ENCODE peak calls at places on chromosome 12, in nine cellular contexts. One of them, this sample, is unnamed.

GRCh38 chr12:116635487-116635886 is 76.3 kb downstream of the MAP1LC3B2 start:
- DNase-seq in A549: no peak
- DNase-seq in SK-N-SH: no peak
- DNase-seq in sigmoid colon: no peak
- DNase-seq in tibial nerve: no peak
- DNase-seq in stomach: no peak
- DNase-seq in ovary: no peak
- DNase-seq in esophagus muscularis mucosa: no peak
- DNase-seq in GM12878: no peak
- DNase-seq in this sample: peak; percentile 16

GRCh38 chr12:66011731-66012130 is 118.8 kb downstream of the LLPH start:
- DNase-seq in A549: no peak
- DNase-seq in SK-N-SH: no peak
- DNase-seq in sigmoid colon: no peak
- DNase-seq in tibial nerve: no peak
- DNase-seq in stomach: no peak
- DNase-seq in ovary: no peak
- DNase-seq in esophagus muscularis mucosa: no peak
- DNase-seq in GM12878: no peak
- DNase-seq in this sample: no peak

GRCh38 chr12:9911708-9912107 is 20.5 kb downstream of the CLEC2A start:
- DNase-seq in A549: no peak
- DNase-seq in SK-N-SH: no peak
- DNase-seq in sigmoid colon: no peak
- DNase-seq in tibial nerve: no peak
- DNase-seq in stomach: no peak
- DNase-seq in ovary: no peak
- DNase-seq in esophagus muscularis mucosa: no peak
- DNase-seq in GM12878: no peak
- DNase-seq in this sample: no peak

GRCh38 chr12:131104464-131105350 is 151.0 kb downstream of the ADGRD1 start:
- DNase-seq in A549: peak; percentile 82
- DNase-seq in SK-N-SH: peak; percentile 92
- DNase-seq in sigmoid colon: peak; percentile 91
- DNase-seq in tibial nerve: peak; percentile 89
- DNase-seq in stomach: peak; percentile 87
- DNase-seq in ovary: peak; percentile 93
- DNase-seq in esophagus muscularis mucosa: no peak
- DNase-seq in GM12878: no peak
- DNase-seq in this sample: peak; percentile 87

GRCh38 chr12:31234955-31235867 is 90.7 kb downstream of the SINHCAF start:
- DNase-seq in A549: peak; percentile 58
- DNase-seq in SK-N-SH: peak; percentile 68
- DNase-seq in sigmoid colon: no peak
- DNase-seq in tibial nerve: no peak
- DNase-seq in stomach: peak; percentile 56
- DNase-seq in ovary: no peak
- DNase-seq in esophagus muscularis mucosa: peak; percentile 79
- DNase-seq in GM12878: no peak
- DNase-seq in this sample: peak; percentile 21

GRCh38 chr12:6696690-6697583 is 3.7 kb downstream of the PIANP start:
- DNase-seq in A549: no peak
- DNase-seq in SK-N-SH: no peak
- DNase-seq in sigmoid colon: no peak
- DNase-seq in tibial nerve: no peak
- DNase-seq in stomach: no peak
- DNase-seq in ovary: no peak
- DNase-seq in esophagus muscularis mucosa: no peak
- DNase-seq in GM12878: peak; percentile 42
- DNase-seq in this sample: no peak

GRCh38 chr12:113174461-113175384 is 10.6 kb downstream of the DDX54 start:
- DNase-seq in A549: peak; percentile 68
- DNase-seq in SK-N-SH: peak; percentile 91
- DNase-seq in sigmoid colon: no peak
- DNase-seq in tibial nerve: peak; percentile 73
- DNase-seq in stomach: peak; percentile 79
- DNase-seq in ovary: peak; percentile 85
- DNase-seq in esophagus muscularis mucosa: no peak
- DNase-seq in GM12878: no peak
- DNase-seq in this sample: peak; percentile 78

GRCh38 chr12:124390442-124391116 is 95.7 kb downstream of the RFLNA start:
- DNase-seq in A549: peak; percentile 78
- DNase-seq in SK-N-SH: no peak
- DNase-seq in sigmoid colon: peak; percentile 89
- DNase-seq in tibial nerve: no peak
- DNase-seq in stomach: peak; percentile 59
- DNase-seq in ovary: peak; percentile 61
- DNase-seq in esophagus muscularis mucosa: no peak
- DNase-seq in GM12878: peak; percentile 23
- DNase-seq in this sample: peak; percentile 63

DNA sequence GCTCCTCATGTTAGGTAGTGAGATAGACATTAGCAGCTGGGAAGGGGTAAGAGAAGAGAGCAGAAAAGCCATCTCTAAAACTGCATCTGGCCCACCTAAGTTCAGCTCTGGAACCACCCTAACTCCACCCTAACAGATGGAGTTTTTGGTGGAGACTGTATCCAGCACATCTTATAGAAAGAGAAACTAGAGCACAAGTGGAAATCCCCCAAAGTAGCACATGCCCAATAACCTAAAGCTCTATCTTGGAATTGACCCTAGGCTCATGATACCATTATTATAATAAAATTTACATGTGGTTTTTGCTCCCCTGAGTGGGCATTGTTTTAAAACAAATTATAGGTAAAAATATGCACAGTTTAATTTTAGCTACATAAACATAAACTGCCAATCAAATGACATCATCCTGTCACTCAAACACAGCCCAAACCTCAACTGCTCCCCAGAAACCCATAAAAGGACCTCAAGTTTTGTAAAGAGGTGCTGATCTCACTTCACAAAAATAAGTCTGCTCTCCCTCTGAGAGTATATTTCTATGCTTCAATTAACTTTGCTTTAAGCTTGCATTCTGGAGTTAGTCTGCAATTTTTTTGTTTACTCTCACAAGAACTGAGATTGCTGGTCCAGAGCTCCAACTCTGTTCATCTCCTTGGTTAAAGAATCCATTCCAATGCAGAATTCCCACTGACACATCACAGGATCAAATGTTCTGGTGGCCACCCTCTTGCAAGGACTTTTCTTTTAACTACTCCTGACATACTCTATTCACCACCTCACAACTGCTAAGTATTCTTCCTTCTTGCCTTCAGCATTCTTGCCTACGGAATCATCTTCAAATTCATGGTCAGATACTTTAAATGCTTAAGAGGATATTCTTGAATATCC is 206.6 kb downstream of the PIK3C2G start:
- DNase-seq in A549: no peak
- DNase-seq in SK-N-SH: no peak
- DNase-seq in sigmoid colon: no peak
- DNase-seq in tibial nerve: no peak
- DNase-seq in stomach: no peak
- DNase-seq in ovary: no peak
- DNase-seq in esophagus muscularis mucosa: no peak
- DNase-seq in GM12878: no peak
- DNase-seq in this sample: no peak
- TF ChIP-seq EP300 in A549: no peak
- TF ChIP-seq EP300 in SK-N-SH: no peak
- TF ChIP-seq EP300 in sigmoid colon: no peak
- TF ChIP-seq EP300 in tibial nerve: no peak
- TF ChIP-seq EP300 in stomach: no peak
- TF ChIP-seq EP300 in ovary: no peak
- TF ChIP-seq EP300 in esophagus muscularis mucosa: no peak
- TF ChIP-seq EP300 in GM12878: no peak
- TF ChIP-seq EP300 in this sample: no peak

GRCh38 chr12:59155448-59155847 is 235.1 kb upstream of the LRIG3 start:
- DNase-seq in A549: no peak
- DNase-seq in SK-N-SH: no peak
- DNase-seq in sigmoid colon: no peak
- DNase-seq in tibial nerve: no peak
- DNase-seq in stomach: no peak
- DNase-seq in ovary: no peak
- DNase-seq in esophagus muscularis mucosa: no peak
- DNase-seq in GM12878: no peak
- DNase-seq in this sample: no peak

GRCh38 chr12:59151243-59151642 is 230.9 kb upstream of the LRIG3 start:
- DNase-seq in A549: no peak
- DNase-seq in SK-N-SH: no peak
- DNase-seq in sigmoid colon: no peak
- DNase-seq in tibial nerve: no peak
- DNase-seq in stomach: no peak
- DNase-seq in ovary: no peak
- DNase-seq in esophagus muscularis mucosa: no peak
- DNase-seq in GM12878: no peak
- DNase-seq in this sample: no peak

GRCh38 chr12:59149995-59150642 is 229.8 kb upstream of the LRIG3 start:
- DNase-seq in A549: peak; percentile 86
- DNase-seq in SK-N-SH: peak; percentile 31
- DNase-seq in sigmoid colon: no peak
- DNase-seq in tibial nerve: no peak
- DNase-seq in stomach: no peak
- DNase-seq in ovary: no peak
- DNase-seq in esophagus muscularis mucosa: no peak
- DNase-seq in GM12878: peak; percentile 21
- DNase-seq in this sample: no peak
- H3K4me3 ChIP-seq in A549: no peak overlapping the region
- H3K4me3 ChIP-seq in SK-N-SH: no peak overlapping the region
- H3K4me3 ChIP-seq in sigmoid colon: no peak overlapping the region
- H3K4me3 ChIP-seq in tibial nerve: no peak overlapping the region
- H3K4me3 ChIP-seq in stomach: no peak overlapping the region
- H3K4me3 ChIP-seq in ovary: no peak overlapping the region
- H3K4me3 ChIP-seq in esophagus muscularis mucosa: no peak overlapping the region
- H3K4me3 ChIP-seq in GM12878: no peak overlapping the region
- H3K4me3 ChIP-seq in this sample: no peak overlapping the region

GRCh38 chr12:4032906-4033628 is 159.9 kb upstream of the PARP11 start:
- DNase-seq in A549: no peak
- DNase-seq in SK-N-SH: no peak
- DNase-seq in sigmoid colon: no peak
- DNase-seq in tibial nerve: no peak
- DNase-seq in stomach: no peak
- DNase-seq in ovary: no peak
- DNase-seq in esophagus muscularis mucosa: no peak
- DNase-seq in GM12878: no peak
- DNase-seq in this sample: no peak
- H3K27ac ChIP-seq in A549: peak overlapping the region; percentile 22
- H3K27ac ChIP-seq in SK-N-SH: no peak overlapping the region
- H3K27ac ChIP-seq in sigmoid colon: no peak overlapping the region
- H3K27ac ChIP-seq in tibial nerve: no peak overlapping the region
- H3K27ac ChIP-seq in stomach: no peak overlapping the region
- H3K27ac ChIP-seq in ovary: no peak overlapping the region
- H3K27ac ChIP-seq in esophagus muscularis mucosa: no peak overlapping the region
- H3K27ac ChIP-seq in GM12878: no peak overlapping the region
- H3K27ac ChIP-seq in this sample: no peak overlapping the region

DNA sequence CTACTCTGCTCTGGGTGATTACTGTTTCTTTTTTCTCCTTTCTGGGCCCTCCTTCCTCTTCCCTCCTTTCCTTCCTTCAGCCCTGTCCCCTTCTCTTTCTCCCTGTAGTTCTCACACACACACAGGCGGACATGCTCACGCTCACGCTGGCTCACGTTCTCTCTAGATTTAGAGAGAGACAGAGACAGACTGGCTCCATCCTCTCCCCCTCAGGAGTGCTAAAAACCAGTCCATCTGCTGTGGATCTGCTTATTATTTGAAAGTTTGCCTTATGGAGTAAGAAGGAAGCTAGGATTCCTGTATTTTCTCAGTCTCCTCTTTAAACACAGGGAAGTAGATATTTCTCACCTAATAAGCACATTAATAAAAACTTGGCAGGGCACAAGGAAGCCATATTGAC is 48.1 kb downstream of the KCNA1 start:
- DNase-seq in A549: no peak
- DNase-seq in SK-N-SH: no peak
- DNase-seq in sigmoid colon: no peak
- DNase-seq in tibial nerve: no peak
- DNase-seq in stomach: no peak
- DNase-seq in ovary: no peak
- DNase-seq in esophagus muscularis mucosa: no peak
- DNase-seq in GM12878: no peak
- DNase-seq in this sample: no peak
- TF ChIP-seq EP300 in A549: no peak
- TF ChIP-seq EP300 in SK-N-SH: no peak
- TF ChIP-seq EP300 in sigmoid colon: no peak
- TF ChIP-seq EP300 in tibial nerve: no peak
- TF ChIP-seq EP300 in stomach: no peak
- TF ChIP-seq EP300 in ovary: no peak
- TF ChIP-seq EP300 in esophagus muscularis mucosa: no peak
- TF ChIP-seq EP300 in GM12878: no peak
- TF ChIP-seq EP300 in this sample: no peak

DNA sequence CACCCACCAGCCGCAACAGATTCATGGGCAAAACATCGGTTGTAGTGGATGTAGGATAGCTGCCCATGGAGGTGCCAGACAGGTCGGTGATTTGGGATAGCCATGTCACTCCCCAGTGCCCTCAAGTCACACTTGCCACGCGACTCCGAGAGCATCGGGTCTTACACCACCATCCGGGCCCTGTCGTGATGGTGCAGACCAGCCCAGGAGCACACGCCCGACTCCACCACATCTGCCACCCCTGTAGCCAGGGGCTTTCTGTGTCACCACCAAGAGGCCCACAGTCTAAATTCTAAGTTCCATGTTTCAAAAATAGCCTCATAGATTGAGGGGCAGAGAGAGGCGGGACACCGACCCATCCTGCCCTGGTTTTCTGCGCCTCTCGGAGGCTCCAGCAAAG is 18.0 kb downstream of the FOXN4 start:
- DNase-seq in A549: no peak
- DNase-seq in SK-N-SH: no peak
- DNase-seq in sigmoid colon: no peak
- DNase-seq in tibial nerve: no peak
- DNase-seq in stomach: no peak
- DNase-seq in ovary: no peak
- DNase-seq in esophagus muscularis mucosa: no peak
- DNase-seq in GM12878: no peak
- DNase-seq in this sample: no peak
- H3K4me3 ChIP-seq in A549: no peak overlapping the region
- H3K4me3 ChIP-seq in SK-N-SH: no peak overlapping the region
- H3K4me3 ChIP-seq in sigmoid colon: peak overlapping the region; percentile 29
- H3K4me3 ChIP-seq in tibial nerve: no peak overlapping the region
- H3K4me3 ChIP-seq in stomach: peak overlapping the region; percentile 35
- H3K4me3 ChIP-seq in ovary: no peak overlapping the region
- H3K4me3 ChIP-seq in esophagus muscularis mucosa: peak overlapping the region; percentile 46
- H3K4me3 ChIP-seq in GM12878: no peak overlapping the region
- H3K4me3 ChIP-seq in this sample: no peak overlapping the region

GRCh38 chr12:119746169-119746568 is 78.2 kb downstream of the PRKAB1 start:
- DNase-seq in A549: no peak
- DNase-seq in SK-N-SH: no peak
- DNase-seq in sigmoid colon: no peak
- DNase-seq in tibial nerve: no peak
- DNase-seq in stomach: no peak
- DNase-seq in ovary: no peak
- DNase-seq in esophagus muscularis mucosa: no peak
- DNase-seq in GM12878: no peak
- DNase-seq in this sample: no peak
- H3K27ac ChIP-seq in A549: no peak overlapping the region
- H3K27ac ChIP-seq in SK-N-SH: no peak overlapping the region
- H3K27ac ChIP-seq in sigmoid colon: no peak overlapping the region
- H3K27ac ChIP-seq in tibial nerve: no peak overlapping the region
- H3K27ac ChIP-seq in stomach: no peak overlapping the region
- H3K27ac ChIP-seq in ovary: no peak overlapping the region
- H3K27ac ChIP-seq in esophagus muscularis mucosa: no peak overlapping the region
- H3K27ac ChIP-seq in GM12878: no peak overlapping the region
- H3K27ac ChIP-seq in this sample: no peak overlapping the region